ENCODE peak calls at places on chromosomes 16 and 17, in six cellular contexts. One of them, this sample, is unnamed.

GRCh38 chr17:34601431-34601830 is 22.0 kb downstream of the TMEM132E start:
- DNase-seq in stimulated activated CD4-positive, alpha-beta T cell treated with anti-CD3 and anti-CD28 coated beads, Interleukin-1b, Interleukin-23, amount 100 ng/mL, for 1 hour: no peak
- DNase-seq in activated CD8-positive, alpha-beta memory T cell treated with anti-CD3 and anti-CD28 coated beads for 1 hour: no peak
- DNase-seq in NCI-H1417: no peak
- DNase-seq in dorsolateral prefrontal cortex: no peak
- DNase-seq in NCI-H1105: no peak
- DNase-seq in this sample: no peak

GRCh38 chr17:46035112-46035818 is 36.2 kb downstream of the STH start:
- DNase-seq in stimulated activated CD4-positive, alpha-beta T cell treated with anti-CD3 and anti-CD28 coated beads, Interleukin-1b, Interleukin-23, amount 100 ng/mL, for 1 hour: no peak
- DNase-seq in activated CD8-positive, alpha-beta memory T cell treated with anti-CD3 and anti-CD28 coated beads for 1 hour: no peak
- DNase-seq in NCI-H1417: no peak
- DNase-seq in dorsolateral prefrontal cortex: no peak
- DNase-seq in NCI-H1105: no peak
- DNase-seq in this sample: peak; percentile 70

GRCh38 chr17:1462164-1463112 is 6.4 kb upstream of the CRK start:
- DNase-seq in stimulated activated CD4-positive, alpha-beta T cell treated with anti-CD3 and anti-CD28 coated beads, Interleukin-1b, Interleukin-23, amount 100 ng/mL, for 1 hour: no peak
- DNase-seq in activated CD8-positive, alpha-beta memory T cell treated with anti-CD3 and anti-CD28 coated beads for 1 hour: no peak
- DNase-seq in NCI-H1417: peak; percentile 19
- DNase-seq in dorsolateral prefrontal cortex: no peak
- DNase-seq in NCI-H1105: no peak
- DNase-seq in this sample: peak; percentile 51

GRCh38 chr16:67481561-67482259 is 753 bp upstream of the ATP6V0D1 start:
- DNase-seq in stimulated activated CD4-positive, alpha-beta T cell treated with anti-CD3 and anti-CD28 coated beads, Interleukin-1b, Interleukin-23, amount 100 ng/mL, for 1 hour: no peak
- DNase-seq in activated CD8-positive, alpha-beta memory T cell treated with anti-CD3 and anti-CD28 coated beads for 1 hour: peak; percentile 25
- DNase-seq in NCI-H1417: peak; percentile 36
- DNase-seq in dorsolateral prefrontal cortex: no peak
- DNase-seq in NCI-H1105: no peak
- DNase-seq in this sample: no peak

GRCh38 chr16:77748426-77748825 is 26.1 kb downstream of the NUDT7 start:
- DNase-seq in stimulated activated CD4-positive, alpha-beta T cell treated with anti-CD3 and anti-CD28 coated beads, Interleukin-1b, Interleukin-23, amount 100 ng/mL, for 1 hour: no peak
- DNase-seq in activated CD8-positive, alpha-beta memory T cell treated with anti-CD3 and anti-CD28 coated beads for 1 hour: no peak
- DNase-seq in NCI-H1417: no peak
- DNase-seq in dorsolateral prefrontal cortex: no peak
- DNase-seq in NCI-H1105: no peak
- DNase-seq in this sample: no peak

GRCh38 chr17:80095844-80096475 is 5.4 kb upstream of the GAA start:
- DNase-seq in stimulated activated CD4-positive, alpha-beta T cell treated with anti-CD3 and anti-CD28 coated beads, Interleukin-1b, Interleukin-23, amount 100 ng/mL, for 1 hour: no peak
- DNase-seq in activated CD8-positive, alpha-beta memory T cell treated with anti-CD3 and anti-CD28 coated beads for 1 hour: no peak
- DNase-seq in NCI-H1417: no peak
- DNase-seq in dorsolateral prefrontal cortex: no peak
- DNase-seq in NCI-H1105: no peak
- DNase-seq in this sample: no peak

GRCh38 chr17:78130439-78131101 is at the start of gene TMC8:
- DNase-seq in stimulated activated CD4-positive, alpha-beta T cell treated with anti-CD3 and anti-CD28 coated beads, Interleukin-1b, Interleukin-23, amount 100 ng/mL, for 1 hour: no peak
- DNase-seq in activated CD8-positive, alpha-beta memory T cell treated with anti-CD3 and anti-CD28 coated beads for 1 hour: no peak
- DNase-seq in NCI-H1417: no peak
- DNase-seq in dorsolateral prefrontal cortex: no peak
- DNase-seq in NCI-H1105: no peak
- DNase-seq in this sample: no peak

GRCh38 chr16:52453661-52454060 is 93.3 kb downstream of the TOX3 start:
- DNase-seq in stimulated activated CD4-positive, alpha-beta T cell treated with anti-CD3 and anti-CD28 coated beads, Interleukin-1b, Interleukin-23, amount 100 ng/mL, for 1 hour: no peak
- DNase-seq in activated CD8-positive, alpha-beta memory T cell treated with anti-CD3 and anti-CD28 coated beads for 1 hour: no peak
- DNase-seq in NCI-H1417: no peak
- DNase-seq in dorsolateral prefrontal cortex: no peak
- DNase-seq in NCI-H1105: no peak
- DNase-seq in this sample: no peak

GRCh38 chr16:84055801-84056634 is 13.4 kb upstream of the SLC38A8 start:
- DNase-seq in stimulated activated CD4-positive, alpha-beta T cell treated with anti-CD3 and anti-CD28 coated beads, Interleukin-1b, Interleukin-23, amount 100 ng/mL, for 1 hour: no peak
- DNase-seq in activated CD8-positive, alpha-beta memory T cell treated with anti-CD3 and anti-CD28 coated beads for 1 hour: no peak
- DNase-seq in NCI-H1417: no peak
- DNase-seq in dorsolateral prefrontal cortex: no peak
- DNase-seq in NCI-H1105: no peak
- DNase-seq in this sample: no peak

GRCh38 chr17:69326302-69327059 is 452 bp downstream of the ABCA5 start:
- DNase-seq in stimulated activated CD4-positive, alpha-beta T cell treated with anti-CD3 and anti-CD28 coated beads, Interleukin-1b, Interleukin-23, amount 100 ng/mL, for 1 hour: no peak
- DNase-seq in activated CD8-positive, alpha-beta memory T cell treated with anti-CD3 and anti-CD28 coated beads for 1 hour: peak; percentile 2
- DNase-seq in NCI-H1417: peak; percentile 52
- DNase-seq in dorsolateral prefrontal cortex: no peak
- DNase-seq in NCI-H1105: no peak
- DNase-seq in this sample: peak; percentile 81

GRCh38 chr16:13492046-13492445 is 427.9 kb upstream of the ERCC4 start:
- DNase-seq in stimulated activated CD4-positive, alpha-beta T cell treated with anti-CD3 and anti-CD28 coated beads, Interleukin-1b, Interleukin-23, amount 100 ng/mL, for 1 hour: no peak
- DNase-seq in activated CD8-positive, alpha-beta memory T cell treated with anti-CD3 and anti-CD28 coated beads for 1 hour: no peak
- DNase-seq in NCI-H1417: no peak
- DNase-seq in dorsolateral prefrontal cortex: no peak
- DNase-seq in NCI-H1105: no peak
- DNase-seq in this sample: no peak